ENCODE peak calls at places on chromosomes 4 and X, in ten cellular contexts. One of them, this sample, is unnamed.

GRCh38 chr4:38785901-38786402 is 3.2 kb upstream of the TLR10 start:
- DNase-seq in brain microvascular endothelial cell: no peak
- DNase-seq in cardiac muscle cell: no peak
- DNase-seq in mammary epithelial cell: no peak
- DNase-seq in psoas muscle: no peak
- DNase-seq in kidney: no peak
- DNase-seq in CD8-positive, alpha-beta T cell: no peak
- DNase-seq in heart right ventricle: peak; percentile 17
- DNase-seq in tibial nerve: no peak
- DNase-seq in lower lobe of right lung: peak; percentile 62
- DNase-seq in this sample: no peak

GRCh38 chr4:152780267-152780811 is 585 bp downstream of the ARFIP1 start:
- DNase-seq in mammary epithelial cell: no peak
- DNase-seq in cardiac muscle cell: peak; percentile 24
- DNase-seq in psoas muscle: no peak
- DNase-seq in lower lobe of right lung: no peak
- DNase-seq in brain microvascular endothelial cell: peak; percentile 9
- DNase-seq in kidney: no peak
- DNase-seq in CD8-positive, alpha-beta T cell: no peak
- DNase-seq in tibial nerve: no peak
- DNase-seq in heart right ventricle: no peak
- DNase-seq in this sample: no peak

GRCh38 chr4:38805530-38806145 is 1.0 kb upstream of the TLR1 start:
- DNase-seq in psoas muscle: no peak
- DNase-seq in lower lobe of right lung: peak; percentile 57
- DNase-seq in tibial nerve: peak; percentile 33
- DNase-seq in CD8-positive, alpha-beta T cell: peak; percentile 16
- DNase-seq in heart right ventricle: no peak
- DNase-seq in cardiac muscle cell: peak; percentile 65
- DNase-seq in kidney: no peak
- DNase-seq in brain microvascular endothelial cell: no peak
- DNase-seq in mammary epithelial cell: no peak
- DNase-seq in this sample: no peak

GRCh38 chrX:133046601-133047000 is 50.3 kb downstream of the USP26 start:
- DNase-seq in CD8-positive, alpha-beta T cell: no peak
- DNase-seq in mammary epithelial cell: no peak
- DNase-seq in heart right ventricle: no peak
- DNase-seq in tibial nerve: no peak
- DNase-seq in psoas muscle: no peak
- DNase-seq in kidney: no peak
- DNase-seq in brain microvascular endothelial cell: no peak
- DNase-seq in lower lobe of right lung: no peak
- DNase-seq in cardiac muscle cell: no peak
- DNase-seq in this sample: no peak

GRCh38 chr4:73734405-73735070 is 5.8 kb upstream of the CXCL8 start:
- DNase-seq in brain microvascular endothelial cell: no peak
- DNase-seq in kidney: no peak
- DNase-seq in psoas muscle: no peak
- DNase-seq in mammary epithelial cell: peak; percentile 33
- DNase-seq in cardiac muscle cell: no peak
- DNase-seq in lower lobe of right lung: no peak
- DNase-seq in heart right ventricle: no peak
- DNase-seq in CD8-positive, alpha-beta T cell: no peak
- DNase-seq in tibial nerve: no peak
- DNase-seq in this sample: no peak

GRCh38 chr4:174646326-174646725 is 124.0 kb upstream of the HPGD start:
- DNase-seq in lower lobe of right lung: no peak
- DNase-seq in cardiac muscle cell: no peak
- DNase-seq in psoas muscle: no peak
- DNase-seq in heart right ventricle: no peak
- DNase-seq in brain microvascular endothelial cell: no peak
- DNase-seq in mammary epithelial cell: no peak
- DNase-seq in kidney: no peak
- DNase-seq in tibial nerve: no peak
- DNase-seq in CD8-positive, alpha-beta T cell: no peak
- DNase-seq in this sample: no peak

GRCh38 chrX:25004485-25005032 is 11.2 kb downstream of the ARX start:
- DNase-seq in lower lobe of right lung: no peak
- DNase-seq in mammary epithelial cell: no peak
- DNase-seq in psoas muscle: no peak
- DNase-seq in tibial nerve: no peak
- DNase-seq in CD8-positive, alpha-beta T cell: no peak
- DNase-seq in heart right ventricle: no peak
- DNase-seq in kidney: no peak
- DNase-seq in cardiac muscle cell: no peak
- DNase-seq in brain microvascular endothelial cell: no peak
- DNase-seq in this sample: no peak

GRCh38 chr4:57501715-57502114 is 391.5 kb upstream of the IGFBP7 start:
- DNase-seq in heart right ventricle: no peak
- DNase-seq in psoas muscle: no peak
- DNase-seq in kidney: no peak
- DNase-seq in brain microvascular endothelial cell: peak; percentile 91
- DNase-seq in CD8-positive, alpha-beta T cell: no peak
- DNase-seq in cardiac muscle cell: peak; percentile 30
- DNase-seq in mammary epithelial cell: peak; percentile 47
- DNase-seq in tibial nerve: no peak
- DNase-seq in lower lobe of right lung: no peak
- DNase-seq in this sample: no peak

GRCh38 chr4:34138385-34138784 is 2105.9 kb downstream of the ARAP2 start:
- DNase-seq in psoas muscle: no peak
- DNase-seq in brain microvascular endothelial cell: no peak
- DNase-seq in heart right ventricle: no peak
- DNase-seq in lower lobe of right lung: no peak
- DNase-seq in CD8-positive, alpha-beta T cell: no peak
- DNase-seq in kidney: no peak
- DNase-seq in mammary epithelial cell: no peak
- DNase-seq in cardiac muscle cell: no peak
- DNase-seq in tibial nerve: no peak
- DNase-seq in this sample: no peak

GRCh38 chr4:119315036-119315435 is 6.9 kb downstream of the FABP2 start:
- DNase-seq in kidney: no peak
- DNase-seq in CD8-positive, alpha-beta T cell: no peak
- DNase-seq in psoas muscle: no peak
- DNase-seq in heart right ventricle: no peak
- DNase-seq in cardiac muscle cell: no peak
- DNase-seq in mammary epithelial cell: no peak
- DNase-seq in lower lobe of right lung: no peak
- DNase-seq in brain microvascular endothelial cell: no peak
- DNase-seq in tibial nerve: no peak
- DNase-seq in this sample: no peak

GRCh38 chr4:142331132-142331531 is 515.0 kb downstream of the INPP4B start:
- DNase-seq in brain microvascular endothelial cell: peak; percentile 39
- DNase-seq in psoas muscle: no peak
- DNase-seq in lower lobe of right lung: no peak
- DNase-seq in heart right ventricle: peak; percentile 16
- DNase-seq in cardiac muscle cell: peak; percentile 15
- DNase-seq in kidney: peak; percentile 83
- DNase-seq in mammary epithelial cell: no peak
- DNase-seq in CD8-positive, alpha-beta T cell: no peak
- DNase-seq in tibial nerve: peak; percentile 8
- DNase-seq in this sample: no peak

GRCh38 chr4:22531638-22532037 is 15.8 kb upstream of the ADGRA3 start:
- DNase-seq in brain microvascular endothelial cell: no peak
- DNase-seq in CD8-positive, alpha-beta T cell: no peak
- DNase-seq in psoas muscle: no peak
- DNase-seq in cardiac muscle cell: no peak
- DNase-seq in heart right ventricle: no peak
- DNase-seq in kidney: no peak
- DNase-seq in tibial nerve: no peak
- DNase-seq in lower lobe of right lung: no peak
- DNase-seq in mammary epithelial cell: no peak
- DNase-seq in this sample: no peak

GRCh38 chr4:181796502-181796901 is 446.7 kb upstream of the TENM3 start:
- DNase-seq in psoas muscle: no peak
- DNase-seq in brain microvascular endothelial cell: peak; percentile 85
- DNase-seq in CD8-positive, alpha-beta T cell: no peak
- DNase-seq in heart right ventricle: no peak
- DNase-seq in lower lobe of right lung: no peak
- DNase-seq in tibial nerve: no peak
- DNase-seq in cardiac muscle cell: peak; percentile 82
- DNase-seq in mammary epithelial cell: peak; percentile 98
- DNase-seq in kidney: no peak
- DNase-seq in this sample: no peak

GRCh38 chr4:105496899-105497298 is 23.0 kb upstream of the PPA2 start:
- DNase-seq in tibial nerve: no peak
- DNase-seq in heart right ventricle: no peak
- DNase-seq in lower lobe of right lung: no peak
- DNase-seq in kidney: no peak
- DNase-seq in CD8-positive, alpha-beta T cell: no peak
- DNase-seq in brain microvascular endothelial cell: no peak
- DNase-seq in cardiac muscle cell: no peak
- DNase-seq in psoas muscle: no peak
- DNase-seq in mammary epithelial cell: no peak
- DNase-seq in this sample: no peak

GRCh38 chr4:171430495-171430894 is 382.7 kb upstream of the GALNTL6 start:
- DNase-seq in heart right ventricle: no peak
- DNase-seq in brain microvascular endothelial cell: no peak
- DNase-seq in lower lobe of right lung: no peak
- DNase-seq in tibial nerve: no peak
- DNase-seq in cardiac muscle cell: no peak
- DNase-seq in psoas muscle: no peak
- DNase-seq in CD8-positive, alpha-beta T cell: no peak
- DNase-seq in mammary epithelial cell: no peak
- DNase-seq in kidney: no peak
- DNase-seq in this sample: no peak

GRCh38 chr4:108018038-108018883 is 28.6 kb downstream of the HADH start:
- DNase-seq in tibial nerve: peak; percentile 96
- DNase-seq in lower lobe of right lung: peak; percentile 73
- DNase-seq in mammary epithelial cell: peak; percentile 54
- DNase-seq in brain microvascular endothelial cell: peak; percentile 82
- DNase-seq in CD8-positive, alpha-beta T cell: peak; percentile 87
- DNase-seq in kidney: peak; percentile 79
- DNase-seq in cardiac muscle cell: peak; percentile 83
- DNase-seq in psoas muscle: peak; percentile 72
- DNase-seq in heart right ventricle: peak; percentile 70
- DNase-seq in this sample: peak; percentile 55

DNA sequence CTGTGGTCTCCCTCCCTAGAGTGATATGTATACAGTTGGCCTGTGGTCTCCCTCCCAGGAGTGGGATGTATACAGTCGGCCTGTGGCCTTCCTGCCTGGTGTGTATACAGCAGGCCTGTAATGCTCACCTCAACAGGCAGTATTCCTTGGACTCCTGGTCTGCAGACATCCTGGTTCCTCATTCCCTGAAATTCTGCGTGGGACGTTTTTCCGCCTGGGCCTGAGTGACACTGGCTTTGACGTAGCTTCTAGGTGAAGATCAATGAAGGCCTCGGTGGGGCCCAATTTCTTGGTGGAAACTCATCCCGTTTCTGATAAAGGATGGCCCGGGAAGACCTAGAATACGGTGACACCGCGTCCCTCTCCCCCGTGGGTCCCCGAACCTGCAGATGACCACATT is 98.7 kb upstream of the PPP2R3B start:
- DNase-seq in cardiac muscle cell: no peak
- DNase-seq in lower lobe of right lung: no peak
- DNase-seq in kidney: no peak
- DNase-seq in heart right ventricle: no peak
- DNase-seq in mammary epithelial cell: no peak
- DNase-seq in tibial nerve: no peak
- DNase-seq in psoas muscle: no peak
- DNase-seq in brain microvascular endothelial cell: no peak
- DNase-seq in CD8-positive, alpha-beta T cell: no peak
- DNase-seq in this sample: no peak
- H3K4me3 ChIP-seq in cardiac muscle cell: no peak overlapping the region
- H3K4me3 ChIP-seq in lower lobe of right lung: no peak overlapping the region
- H3K4me3 ChIP-seq in kidney: no peak overlapping the region
- H3K4me3 ChIP-seq in heart right ventricle: no peak overlapping the region
- H3K4me3 ChIP-seq in mammary epithelial cell: no peak overlapping the region
- H3K4me3 ChIP-seq in tibial nerve: no peak overlapping the region
- H3K4me3 ChIP-seq in psoas muscle: no peak overlapping the region
- H3K4me3 ChIP-seq in brain microvascular endothelial cell: no peak overlapping the region
- H3K4me3 ChIP-seq in CD8-positive, alpha-beta T cell: no peak overlapping the region
- H3K4me3 ChIP-seq in this sample: no peak overlapping the region

DNA sequence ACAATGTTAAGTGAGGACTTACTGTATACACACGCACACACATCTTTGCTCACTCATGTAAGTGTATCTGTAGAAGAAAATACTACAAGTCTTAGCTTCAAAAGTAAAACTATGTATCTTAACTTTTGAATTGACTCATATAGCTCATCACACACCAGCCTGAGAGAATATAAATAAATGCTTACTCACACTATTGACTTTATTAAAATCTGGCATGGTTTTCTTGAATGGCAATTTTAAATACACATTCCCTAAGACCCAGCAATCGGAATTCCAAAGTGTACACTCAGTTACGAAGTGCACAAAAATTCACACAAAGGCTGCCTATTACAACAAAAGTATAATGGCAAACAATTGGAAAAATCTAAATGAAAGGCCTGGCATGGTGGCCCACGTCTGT is 2.0 kb downstream of the ERCC6L start:
- DNase-seq in psoas muscle: no peak
- DNase-seq in mammary epithelial cell: no peak
- DNase-seq in tibial nerve: no peak
- DNase-seq in CD8-positive, alpha-beta T cell: no peak
- DNase-seq in cardiac muscle cell: no peak
- DNase-seq in brain microvascular endothelial cell: no peak
- DNase-seq in kidney: no peak
- DNase-seq in heart right ventricle: no peak
- DNase-seq in lower lobe of right lung: no peak
- DNase-seq in this sample: no peak
- TF ChIP-seq CTCF in psoas muscle: no peak
- TF ChIP-seq CTCF in mammary epithelial cell: no peak
- TF ChIP-seq CTCF in tibial nerve: no peak
- TF ChIP-seq CTCF in CD8-positive, alpha-beta T cell: no peak
- TF ChIP-seq CTCF in cardiac muscle cell: no peak
- TF ChIP-seq CTCF in brain microvascular endothelial cell: no peak
- TF ChIP-seq CTCF in kidney: no peak
- TF ChIP-seq CTCF in heart right ventricle: no peak
- TF ChIP-seq CTCF in lower lobe of right lung: no peak
- TF ChIP-seq CTCF in this sample: no peak

GRCh38 chr4:146192060-146192459 is 16.5 kb downstream of the LSM6 start:
- DNase-seq in lower lobe of right lung: no peak
- DNase-seq in heart right ventricle: no peak
- DNase-seq in mammary epithelial cell: no peak
- DNase-seq in kidney: no peak
- DNase-seq in CD8-positive, alpha-beta T cell: no peak
- DNase-seq in tibial nerve: peak; percentile 39
- DNase-seq in brain microvascular endothelial cell: no peak
- DNase-seq in psoas muscle: no peak
- DNase-seq in cardiac muscle cell: peak; percentile 6
- DNase-seq in this sample: no peak
- H3K27ac ChIP-seq in lower lobe of right lung: peak overlapping the region; percentile 70
- H3K27ac ChIP-seq in heart right ventricle: peak overlapping the region; percentile 48
- H3K27ac ChIP-seq in mammary epithelial cell: no peak overlapping the region
- H3K27ac ChIP-seq in kidney: no peak overlapping the region
- H3K27ac ChIP-seq in CD8-positive, alpha-beta T cell: no peak overlapping the region
- H3K27ac ChIP-seq in tibial nerve: peak overlapping the region; percentile 75
- H3K27ac ChIP-seq in brain microvascular endothelial cell: no peak overlapping the region
- H3K27ac ChIP-seq in psoas muscle: no peak overlapping the region
- H3K27ac ChIP-seq in cardiac muscle cell: no peak overlapping the region
- H3K27ac ChIP-seq in this sample: no peak overlapping the region

GRCh38 chr4:190019023-190019858 is 7.8 kb downstream of the FRG2 start:
- DNase-seq in cardiac muscle cell: no peak
- DNase-seq in CD8-positive, alpha-beta T cell: no peak
- DNase-seq in heart right ventricle: no peak
- DNase-seq in kidney: peak; percentile 59
- DNase-seq in tibial nerve: no peak
- DNase-seq in brain microvascular endothelial cell: no peak
- DNase-seq in lower lobe of right lung: no peak
- DNase-seq in psoas muscle: no peak
- DNase-seq in mammary epithelial cell: no peak
- DNase-seq in this sample: no peak
- H3K4me3 ChIP-seq in cardiac muscle cell: no peak overlapping the region
- H3K4me3 ChIP-seq in CD8-positive, alpha-beta T cell: no peak overlapping the region
- H3K4me3 ChIP-seq in heart right ventricle: no peak overlapping the region
- H3K4me3 ChIP-seq in kidney: no peak overlapping the region
- H3K4me3 ChIP-seq in tibial nerve: no peak overlapping the region
- H3K4me3 ChIP-seq in brain microvascular endothelial cell: no peak overlapping the region
- H3K4me3 ChIP-seq in lower lobe of right lung: no peak overlapping the region
- H3K4me3 ChIP-seq in psoas muscle: no peak overlapping the region
- H3K4me3 ChIP-seq in mammary epithelial cell: no peak overlapping the region
- H3K4me3 ChIP-seq in this sample: no peak overlapping the region